ENCODE peak calls at places on chromosomes 3 and 15, in six cellular contexts. Q is fibroblast of lung; H is stimulated activated effector memory CD8-positive, alpha-beta T cell treated with anti-CD3 and anti-CD28 coated beads, Interleukin-12 subunit alpha, Interleukin-12 subunit beta, amount 100 ng/mL, for 72 hours; R is H7; F is fibroblast of the aortic adventitia; Y is activated T-cell treated with anti-CD3 and anti-CD28 coated beads for 1 hour. X is an unnamed sample.

GRCh38 chr3:49403891-49404290 is 7.9 kb downstream of the RHOA start:
- DNase-seq in Q (no peak), H (no peak), R (no peak), F (no peak), Y (no peak), X (no peak)

GRCh38 chr3:9986230-9986725 is 363 bp downstream of the EMC3 start:
- DNase-seq in Q (no peak), H (no peak), R (no peak), F (no peak), Y (no peak), X (no peak)

GRCh38 chr15:51736646-51737537 is 563 bp downstream of the LYSMD2 start:
- DNase-seq in Q (peak), H (peak), R (peak), F (no peak), Y (peak), X (no peak)

GRCh38 chr15:29910068-29910467 is 87.8 kb upstream of the TJP1 start:
- DNase-seq in Q (no peak), H (no peak), R (no peak), F (peak), Y (no peak), X (no peak)

GRCh38 chr3:64278631-64279030 is 53.4 kb upstream of the PRICKLE2 start:
- DNase-seq in Q (peak), H (no peak), R (no peak), F (peak), Y (no peak), X (no peak)

GRCh38 chr3:123799544-123800351 is 84.4 kb downstream of the MYLK start:
- DNase-seq in Q (peak), H (no peak), R (peak), F (peak), Y (no peak), X (no peak)

GRCh38 chr3:53196575-53197407 is 35.8 kb downstream of the PRKCD start:
- DNase-seq in Q (peak), H (no peak), R (peak), F (peak), Y (no peak), X (peak)

GRCh38 chr3:38006445-38006995 is 15.9 kb downstream of the VILL start:
- DNase-seq in Q (no peak), H (no peak), R (no peak), F (no peak), Y (no peak), X (no peak)

GRCh38 chr3:53646723-53647122 is 152.3 kb downstream of the CACNA1D start:
- DNase-seq in Q (no peak), H (no peak), R (no peak), F (no peak), Y (no peak), X (no peak)

GRCh38 chr15:63601727-63602185 is 4.6 kb downstream of the FBXL22 start:
- DNase-seq in Q (no peak), H (no peak), R (peak), F (no peak), Y (no peak), X (no peak)

GRCh38 chr15:39556461-39556860 is 24.4 kb upstream of the THBS1 start:
- DNase-seq in Q (peak), H (no peak), R (no peak), F (no peak), Y (no peak), X (no peak)

GRCh38 chr15:80875568-80875967 is 96.4 kb downstream of the CEMIP start:
- DNase-seq in Q (no peak), H (no peak), R (no peak), F (peak), Y (no peak), X (peak)

GRCh38 chr3:134666466-134666865 is 15.6 kb upstream of the KY start:
- DNase-seq in Q (no peak), H (no peak), R (peak), F (peak), Y (no peak), X (no peak)

GRCh38 chr3:4712109-4712508 is 219.0 kb downstream of the ITPR1 start:
- DNase-seq in Q (peak), H (no peak), R (no peak), F (peak), Y (no peak), X (no peak)

GRCh38 chr3:70989174-70989573 is 594.4 kb downstream of the FOXP1 start:
- DNase-seq in Q (peak), H (no peak), R (no peak), F (peak), Y (no peak), X (no peak)

GRCh38 chr3:128327606-128328031 is 139.1 kb downstream of the DNAJB8 start:
- DNase-seq in Q (no peak), H (no peak), R (no peak), F (no peak), Y (no peak), X (no peak)

GRCh38 chr3:44050051-44050570 is 191.6 kb upstream of the TOPAZ1 start:
- DNase-seq in Q (no peak), H (no peak), R (no peak), F (no peak), Y (no peak), X (peak)

GRCh38 chr15:66673410-66674322 is 28.4 kb upstream of the SMAD6 start:
- DNase-seq in Q (no peak), H (no peak), R (peak), F (no peak), Y (peak), X (no peak)

GRCh38 chr3:27216955-27217552 is 152.1 kb downstream of the NEK10 start:
- DNase-seq in Q (peak), H (no peak), R (no peak), F (peak), Y (no peak), X (no peak)

GRCh38 chr3:192819001-192819569 is 91.7 kb upstream of the FGF12 start:
- DNase-seq in Q (peak), H (no peak), R (no peak), F (peak), Y (no peak), X (no peak)

GRCh38 chr15:43226436-43227305 is 5.9 kb upstream of the EPB42 start:
- DNase-seq in Q (no peak), H (no peak), R (no peak), F (no peak), Y (no peak), X (no peak)

GRCh38 chr3:47405820-47406761 is 25.3 kb downstream of the PTPN23 start:
- DNase-seq in Q (no peak), H (no peak), R (peak), F (no peak), Y (no peak), X (no peak)

GRCh38 chr15:69869881-69870465 is 227.7 kb downstream of the TLE3 start:
- DNase-seq in Q (peak), H (no peak), R (no peak), F (peak), Y (no peak), X (no peak)

GRCh38 chr3:152292367-152292766 is 23.6 kb downstream of the MBNL1 start:
- DNase-seq in Q (no peak), H (no peak), R (no peak), F (no peak), Y (no peak), X (no peak)

GRCh38 chr3:42345811-42346210 is 64.6 kb downstream of the LYZL4 start:
- DNase-seq in Q (no peak), H (no peak), R (no peak), F (no peak), Y (no peak), X (no peak)

GRCh38 chr3:195853036-195853435 is 41.3 kb upstream of the MUC4 start:
- DNase-seq in Q (no peak), H (no peak), R (no peak), F (no peak), Y (no peak), X (no peak)

GRCh38 chr3:197599089-197599765 is 43.5 kb upstream of the BDH1 start:
- DNase-seq in Q (peak), H (peak), R (peak), F (peak), Y (peak), X (no peak)

GRCh38 chr3:66693461-66693912 is 192.7 kb upstream of the LRIG1 start:
- DNase-seq in Q (peak), H (no peak), R (no peak), F (peak), Y (no peak), X (peak)

GRCh38 chr3:113439576-113439975 is 1.7 kb downstream of the CFAP44 start:
- DNase-seq in Q (no peak), H (no peak), R (no peak), F (no peak), Y (no peak), X (no peak)

GRCh38 chr3:149717391-149718056 is 34.8 kb downstream of the COMMD2 start:
- DNase-seq in Q (peak), H (no peak), R (peak), F (peak), Y (no peak), X (peak)